ENCODE peak calls at places on chromosome 10, in eight cellular contexts. G, L, I, Y, B, W, D and P are unnamed samples.

GRCh38 chr10:6212806-6213205 is 10.1 kb downstream of the PFKFB3 start:
- DNase-seq in Y (no peak), G (no peak), B (no peak), L (no peak), W (no peak), I (no peak), D (no peak), P (no peak)

GRCh38 chr10:16562891-16563290 is 41.2 kb upstream of the C1QL3 start:
- DNase-seq in B (no peak), L (no peak), G (no peak), D (no peak), Y (no peak), W (no peak), I (no peak), P (no peak)

GRCh38 chr10:19788075-19788686 is 28.1 kb upstream of the PLXDC2 start:
- DNase-seq in D (no peak), I (peak), L (no peak), Y (no peak), B (no peak), G (peak), W (peak), P (peak)

GRCh38 chr10:86821600-86821999 is 65.2 kb downstream of the BMPR1A start:
- DNase-seq in L (no peak), I (no peak), B (no peak), G (no peak), W (no peak), Y (no peak), D (no peak), P (no peak)

GRCh38 chr10:48607356-48608278 is 2.7 kb upstream of the ARHGAP22 start:
- DNase-seq in W (peak), Y (no peak), B (peak), L (no peak), D (no peak), I (no peak), G (no peak), P (no peak)

GRCh38 chr10:80277016-80277415 is 12.4 kb downstream of the MAT1A start:
- DNase-seq in G (no peak), I (no peak), B (no peak), D (no peak), L (no peak), Y (no peak), W (peak), P (no peak)

GRCh38 chr10:51389415-51390342 is 309.7 kb downstream of the CSTF2T start:
- DNase-seq in B (no peak), Y (peak), D (no peak), G (peak), L (no peak), I (peak), W (peak), P (peak)

GRCh38 chr10:13894412-13895093 is 307.8 kb downstream of the PRPF18 start:
- DNase-seq in D (no peak), B (no peak), G (no peak), I (no peak), W (peak), L (no peak), Y (no peak), P (no peak)

GRCh38 chr10:93873427-93874115 is 20.2 kb upstream of the SLC35G1 start:
- DNase-seq in L (no peak), Y (no peak), D (no peak), W (no peak), G (peak), B (no peak), I (no peak), P (no peak)

GRCh38 chr10:132817701-132818211 is 31.8 kb upstream of the NKX6-2 start:
- DNase-seq in D (no peak), W (peak), B (peak), G (no peak), I (no peak), L (no peak), Y (peak), P (no peak)

GRCh38 chr10:15254808-15255655 is 86.5 kb upstream of the NMT2 start:
- DNase-seq in W (peak), G (no peak), I (peak), Y (no peak), L (no peak), D (peak), B (no peak), P (no peak)

GRCh38 chr10:70956029-70956759 is 67.8 kb upstream of the PCBD1 start:
- DNase-seq in G (no peak), L (no peak), Y (no peak), D (no peak), I (no peak), B (no peak), W (peak), P (no peak)

GRCh38 chr10:35638116-35638515 is 4.0 kb downstream of the FZD8 start:
- DNase-seq in L (no peak), D (no peak), G (peak), I (no peak), B (no peak), Y (no peak), W (no peak), P (no peak)

GRCh38 chr10:49512121-49512809 is 26.7 kb downstream of the ERCC6 start:
- DNase-seq in W (no peak), L (no peak), B (no peak), Y (no peak), G (peak), D (no peak), I (peak), P (no peak)

GRCh38 chr10:17649836-17650235 is 5.9 kb downstream of the STAM start:
- DNase-seq in D (no peak), Y (no peak), L (no peak), B (no peak), I (no peak), W (no peak), G (peak), P (no peak)

GRCh38 chr10:17239671-17240460 is 11.8 kb downstream of the VIM start:
- DNase-seq in W (no peak), Y (no peak), I (no peak), G (no peak), L (no peak), D (no peak), B (no peak), P (no peak)

GRCh38 chr10:112904000-112904399 is 46.0 kb upstream of the TCF7L2 start:
- DNase-seq in Y (no peak), W (no peak), B (no peak), L (no peak), G (peak), I (no peak), D (no peak), P (peak)

GRCh38 chr10:46326066-46326465 is 39.3 kb downstream of the ANTXRL start:
- DNase-seq in W (no peak), I (no peak), Y (no peak), B (peak), L (no peak), G (no peak), D (no peak), P (peak)

GRCh38 chr10:114845978-114846693 is 24.6 kb downstream of the FHIP2A start:
- DNase-seq in D (no peak), G (no peak), L (no peak), B (no peak), I (no peak), W (no peak), Y (no peak), P (no peak)

GRCh38 chr10:28765641-28766040 is 88.3 kb downstream of the BAMBI start:
- DNase-seq in Y (no peak), I (no peak), B (no peak), G (no peak), L (no peak), D (no peak), W (no peak), P (no peak)

GRCh38 chr10:119620241-119620753 is 23.5 kb upstream of the TIAL1 start:
- DNase-seq in I (no peak), W (no peak), D (no peak), B (no peak), Y (no peak), L (no peak), G (peak), P (no peak)

GRCh38 chr10:114550756-114551290 is 107.3 kb downstream of the ABLIM1 start:
- DNase-seq in W (no peak), D (no peak), B (no peak), G (no peak), I (peak), Y (no peak), L (no peak), P (no peak)

GRCh38 chr10:26555719-26556368 is 117.7 kb downstream of the APBB1IP start:
- DNase-seq in G (peak), I (no peak), W (no peak), B (no peak), L (peak), D (no peak), Y (peak), P (no peak)

GRCh38 chr10:57982091-57982490 is 285.6 kb downstream of the IPMK start:
- DNase-seq in Y (no peak), I (no peak), G (no peak), B (no peak), W (no peak), L (no peak), D (no peak), P (no peak)

GRCh38 chr10:49308881-49309280 is 9.9 kb downstream of the C10orf71 start:
- DNase-seq in I (no peak), D (no peak), L (no peak), G (no peak), W (no peak), Y (no peak), B (no peak), P (no peak)

GRCh38 chr10:34526186-34526585 is 288.9 kb downstream of the PARD3 start:
- DNase-seq in W (no peak), Y (no peak), I (no peak), D (no peak), G (peak), L (no peak), B (peak), P (no peak)

GRCh38 chr10:123147635-123148413 is at the start of gene HMX2:
- DNase-seq in W (peak), I (peak), Y (no peak), G (peak), L (no peak), D (no peak), B (no peak), P (no peak)

GRCh38 chr10:63605568-63605967 is 84.4 kb downstream of the REEP3 start:
- DNase-seq in I (peak), B (no peak), G (no peak), D (no peak), W (no peak), L (no peak), Y (no peak), P (no peak)

GRCh38 chr10:32105782-32106382 is 49.7 kb upstream of the KIF5B start:
- DNase-seq in Y (no peak), W (no peak), D (no peak), B (no peak), G (no peak), I (no peak), L (no peak), P (no peak)

GRCh38 chr10:123316776-123317175 is 162.6 kb downstream of the BUB3 start:
- DNase-seq in B (no peak), D (no peak), L (no peak), W (peak), Y (no peak), I (no peak), G (no peak), P (no peak)

GRCh38 chr10:43437141-43437860 is 390 bp downstream of the ZNF487 start:
- DNase-seq in D (no peak), W (no peak), L (no peak), I (no peak), Y (no peak), G (no peak), B (no peak), P (peak)

GRCh38 chr10:116626815-116627214 is 6.1 kb downstream of the PNLIPRP2 start:
- DNase-seq in G (no peak), D (no peak), Y (no peak), B (no peak), W (no peak), L (no peak), I (no peak), P (no peak)

GRCh38 chr10:70742537-70743429 is 42.4 kb downstream of the TBATA start:
- DNase-seq in G (no peak), D (no peak), W (no peak), L (no peak), B (peak), I (no peak), Y (peak), P (no peak)

GRCh38 chr10:116743266-116744064 is 1.1 kb upstream of the HSPA12A start:
- DNase-seq in G (no peak), B (no peak), L (no peak), W (no peak), D (no peak), I (no peak), Y (no peak), P (peak)

GRCh38 chr10:36172054-36172531 is 530.0 kb upstream of the FZD8 start:
- DNase-seq in Y (no peak), W (no peak), L (no peak), I (no peak), B (peak), G (peak), D (no peak), P (no peak)

GRCh38 chr10:119496282-119496681 is 46.2 kb downstream of the RGS10 start:
- DNase-seq in W (no peak), L (no peak), I (no peak), B (no peak), D (no peak), Y (no peak), G (no peak), P (no peak)

GRCh38 chr10:97136744-97137143 is 49.0 kb downstream of the SLIT1 start:
- DNase-seq in I (no peak), L (no peak), D (no peak), G (no peak), B (no peak), W (no peak), Y (no peak), P (no peak)

DNA sequence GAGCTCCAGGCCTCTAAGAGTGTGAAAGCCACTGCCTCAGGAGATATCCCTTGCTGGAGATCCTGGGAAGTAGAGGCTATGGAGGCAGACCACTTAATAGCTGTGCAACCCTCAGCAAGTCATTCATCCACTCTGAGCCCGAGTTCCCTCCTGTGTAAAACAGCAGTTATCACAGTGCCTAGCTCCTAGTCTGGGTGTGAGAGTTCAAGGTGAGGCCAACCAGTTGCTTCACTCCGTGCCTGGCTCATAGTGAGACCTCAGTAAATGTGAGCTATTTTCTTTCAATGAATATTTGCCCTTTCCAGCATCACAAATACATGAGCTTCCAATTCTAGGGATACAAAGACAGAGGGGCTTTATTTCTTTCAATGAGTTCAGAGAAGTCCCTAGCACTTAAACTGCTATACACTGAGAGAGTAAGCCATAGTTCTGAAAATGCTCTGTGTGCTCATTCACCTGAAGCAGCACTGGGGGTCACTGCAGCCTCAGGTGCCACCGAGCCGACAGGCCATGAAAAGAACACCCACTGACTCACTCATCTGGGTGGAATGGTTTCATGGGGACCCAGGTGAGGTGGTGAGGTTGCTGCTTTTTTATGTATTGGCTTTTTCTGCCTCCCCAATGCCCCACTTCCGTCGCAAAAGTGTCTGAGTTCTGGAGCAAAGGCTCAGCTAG is 259.8 kb downstream of the KCNMA1 start:
- DNase-seq in L (no peak), I (no peak), Y (no peak), B (no peak), G (no peak), W (peak), D (no peak), P (peak)
- H3K27ac ChIP-seq in L (no peak), I (no peak), Y (no peak), B (no peak), G (no peak), W (no peak), D (no peak), P (no peak)

GRCh38 chr10:627032-627992 is 62.2 kb downstream of the DIP2C start:
- DNase-seq in I (no peak), L (no peak), Y (peak), G (no peak), W (no peak), B (no peak), D (no peak), P (no peak)
- H3K27ac ChIP-seq in I (no peak), L (no peak), Y (no peak), G (no peak), W (no peak), B (no peak), D (peak), P (no peak)

GRCh38 chr10:69086131-69086530 is 1.8 kb upstream of the SRGN start:
- DNase-seq in W (no peak), I (no peak), G (no peak), Y (no peak), B (no peak), D (no peak), L (no peak), P (no peak)

GRCh38 chr10:69088801-69089501 is 1.0 kb downstream of the SRGN start:
- DNase-seq in L (no peak), D (no peak), I (no peak), G (no peak), B (no peak), W (no peak), Y (no peak), P (no peak)

GRCh38 chr10:69089638-69090599 is 2.0 kb downstream of the SRGN start:
- DNase-seq in Y (no peak), B (no peak), W (no peak), G (no peak), L (no peak), D (no peak), I (no peak), P (no peak)

GRCh38 chr10:69088471-69088769 is 517 bp downstream of the SRGN start:
- DNase-seq in L (no peak), I (no peak), B (no peak), Y (no peak), W (no peak), G (no peak), D (no peak), P (no peak)

GRCh38 chr10:69087600-69088470 is at the start of gene SRGN:
- DNase-seq in I (no peak), W (no peak), G (peak), L (peak), B (peak), Y (peak), D (no peak), P (no peak)
- H3K27ac ChIP-seq in I (no peak), W (no peak), G (peak), L (peak), B (peak), Y (peak), D (peak), P (no peak)

GRCh38 chr10:110456046-110456445 is 41.7 kb upstream of the DUSP5 start:
- DNase-seq in G (peak), W (no peak), I (no peak), D (no peak), Y (no peak), B (no peak), L (no peak), P (peak)
- H3K27ac ChIP-seq in G (no peak), W (no peak), I (no peak), D (no peak), Y (peak), B (no peak), L (no peak), P (peak)

DNA sequence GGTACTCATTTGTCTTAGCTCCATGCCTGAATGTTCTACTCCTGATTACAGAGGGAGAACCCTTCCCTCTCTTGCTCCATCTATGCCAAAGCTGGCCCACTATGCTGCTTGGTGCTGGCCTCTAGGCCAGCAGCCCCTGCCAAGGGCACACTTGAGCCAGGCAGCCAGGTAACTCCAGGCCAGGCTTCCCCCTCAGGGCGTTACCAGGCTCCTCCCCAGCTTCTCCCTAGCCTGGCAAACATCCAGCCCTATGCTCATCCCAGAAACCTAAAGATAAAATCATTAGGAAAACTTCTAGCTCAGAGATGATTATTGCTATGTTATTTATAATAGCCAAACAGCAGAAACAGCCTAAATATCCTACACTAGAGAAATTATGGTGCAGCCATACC is 103.7 kb downstream of the KCNMA1 start:
- DNase-seq in L (no peak), D (no peak), I (no peak), G (peak), Y (no peak), W (no peak), B (no peak), P (peak)
- H3K27ac ChIP-seq in L (peak), D (no peak), I (no peak), G (no peak), Y (no peak), W (no peak), B (no peak), P (no peak)